ENCODE peak calls at places on chromosomes 6 and 20, in seven cellular contexts. A, G, R, H, J, L and N are unnamed samples.
A peak's percentile ranks its signal among the peaks of the same experiment; 100 is the strongest.

GRCh38 chr6:151763938-151764680 is 43.4 kb upstream of the ESR1 start:
- DNase-seq in J (peak; percentile 56), A (peak; percentile 81), L (peak; percentile 98), R (peak; percentile 88), H (peak; percentile 67), G (peak; percentile 90), N (no peak)

GRCh38 chr20:8082999-8083398 is 49.1 kb upstream of the PLCB1 start:
- DNase-seq in A (no peak), J (no peak), L (no peak), H (no peak), G (no peak), R (no peak), N (no peak)

GRCh38 chr20:2652724-2653510 is 485 bp downstream of the NOP56 start:
- DNase-seq in H (peak; percentile 81), R (no peak), G (peak; percentile 55), J (peak; percentile 23), A (no peak), L (no peak), N (no peak)

GRCh38 chr6:109239918-109240321 is 142.3 kb downstream of the CD164 start:
- DNase-seq in R (no peak), G (no peak), A (no peak), L (no peak), H (no peak), J (no peak), N (no peak)

GRCh38 chr6:20572940-20573339 is 38.7 kb downstream of the CDKAL1 start:
- DNase-seq in A (no peak), G (no peak), L (no peak), H (no peak), J (no peak), R (no peak), N (no peak)

GRCh38 chr6:44563397-44563796 is 175.9 kb downstream of the CDC5L start:
- DNase-seq in A (no peak), R (no peak), G (no peak), J (no peak), L (no peak), H (no peak), N (no peak)

GRCh38 chr6:169530762-169531143 is 171.1 kb downstream of the WDR27 start:
- DNase-seq in L (no peak), H (no peak), A (no peak), G (no peak), R (no peak), J (no peak), N (no peak)

GRCh38 chr20:62769346-62770071 is 26.8 kb upstream of the MRGBP start:
- DNase-seq in H (no peak), A (no peak), G (no peak), J (no peak), R (no peak), L (no peak), N (peak; percentile 81)

GRCh38 chr20:23915844-23916243 is 36.3 kb upstream of the CST5 start:
- DNase-seq in R (no peak), H (no peak), G (no peak), J (no peak), L (no peak), A (no peak), N (no peak)

GRCh38 chr6:19697744-19698290 is 139.4 kb upstream of the ID4 start:
- DNase-seq in L (no peak), G (no peak), R (no peak), A (no peak), J (no peak), H (no peak), N (no peak)

GRCh38 chr6:115882771-115883170 is 177.9 kb downstream of the FRK start:
- DNase-seq in H (no peak), J (no peak), G (no peak), L (no peak), R (no peak), A (no peak), N (no peak)

GRCh38 chr20:3887870-3888614 is 1.1 kb upstream of the PANK2 start:
- DNase-seq in R (no peak), H (no peak), L (no peak), G (peak; percentile 37), A (no peak), J (no peak), N (no peak)

GRCh38 chr20:49901588-49901987 is 13.7 kb downstream of the SPATA2 start:
- DNase-seq in G (no peak), J (no peak), L (no peak), H (no peak), A (no peak), R (no peak), N (peak; percentile 51)

GRCh38 chr20:57433658-57434389 is 42.6 kb downstream of the RBM38 start:
- DNase-seq in A (no peak), R (no peak), H (no peak), J (no peak), G (no peak), L (no peak), N (no peak)

GRCh38 chr6:1617466-1618304 is 8.0 kb downstream of the FOXC1 start:
- DNase-seq in H (no peak), A (no peak), L (no peak), R (no peak), J (no peak), G (no peak), N (no peak)

GRCh38 chr20:18323705-18324104 is 35.4 kb downstream of the ZNF133 start:
- DNase-seq in J (no peak), R (no peak), L (peak; percentile 55), G (no peak), A (no peak), H (no peak), N (no peak)

GRCh38 chr20:50689864-50690263 is 1.5 kb downstream of the RIPOR3 start:
- DNase-seq in G (no peak), R (no peak), L (no peak), H (peak; percentile 82), J (no peak), A (peak; percentile 64), N (no peak)

GRCh38 chr6:33313709-33314514 is at the start of gene TAPBP:
- DNase-seq in G (peak; percentile 74), L (peak; percentile 64), H (peak; percentile 75), J (no peak), R (peak; percentile 61), A (peak; percentile 80), N (no peak)

GRCh38 chr6:42045538-42046460 is 4.5 kb upstream of the TAF8 start:
- DNase-seq in R (peak; percentile 96), G (peak; percentile 91), A (peak; percentile 78), J (no peak), H (no peak), L (peak; percentile 73), N (peak; percentile 98)

GRCh38 chr6:168208854-168209253 is 110.7 kb downstream of the DACT2 start:
- DNase-seq in H (no peak), A (no peak), R (no peak), J (no peak), L (peak; percentile 95), G (no peak), N (no peak)

GRCh38 chr20:45322952-45323383 is 14.9 kb upstream of the MATN4 start:
- DNase-seq in J (no peak), H (no peak), R (peak; percentile 71), G (peak; percentile 63), A (peak; percentile 70), L (no peak), N (no peak)

GRCh38 chr6:105370316-105370715 is 32.6 kb downstream of the PREP start:
- DNase-seq in J (no peak), L (no peak), R (no peak), A (no peak), G (no peak), H (no peak), N (no peak)

GRCh38 chr6:111403388-111403787 is 79.6 kb downstream of the REV3L start:
- DNase-seq in R (no peak), A (no peak), H (no peak), L (no peak), J (no peak), G (no peak), N (no peak)
- TF ChIP-seq CTCF in R (no peak), A (no peak), H (no peak), L (no peak), J (no peak), G (no peak), N (no peak)

DNA sequence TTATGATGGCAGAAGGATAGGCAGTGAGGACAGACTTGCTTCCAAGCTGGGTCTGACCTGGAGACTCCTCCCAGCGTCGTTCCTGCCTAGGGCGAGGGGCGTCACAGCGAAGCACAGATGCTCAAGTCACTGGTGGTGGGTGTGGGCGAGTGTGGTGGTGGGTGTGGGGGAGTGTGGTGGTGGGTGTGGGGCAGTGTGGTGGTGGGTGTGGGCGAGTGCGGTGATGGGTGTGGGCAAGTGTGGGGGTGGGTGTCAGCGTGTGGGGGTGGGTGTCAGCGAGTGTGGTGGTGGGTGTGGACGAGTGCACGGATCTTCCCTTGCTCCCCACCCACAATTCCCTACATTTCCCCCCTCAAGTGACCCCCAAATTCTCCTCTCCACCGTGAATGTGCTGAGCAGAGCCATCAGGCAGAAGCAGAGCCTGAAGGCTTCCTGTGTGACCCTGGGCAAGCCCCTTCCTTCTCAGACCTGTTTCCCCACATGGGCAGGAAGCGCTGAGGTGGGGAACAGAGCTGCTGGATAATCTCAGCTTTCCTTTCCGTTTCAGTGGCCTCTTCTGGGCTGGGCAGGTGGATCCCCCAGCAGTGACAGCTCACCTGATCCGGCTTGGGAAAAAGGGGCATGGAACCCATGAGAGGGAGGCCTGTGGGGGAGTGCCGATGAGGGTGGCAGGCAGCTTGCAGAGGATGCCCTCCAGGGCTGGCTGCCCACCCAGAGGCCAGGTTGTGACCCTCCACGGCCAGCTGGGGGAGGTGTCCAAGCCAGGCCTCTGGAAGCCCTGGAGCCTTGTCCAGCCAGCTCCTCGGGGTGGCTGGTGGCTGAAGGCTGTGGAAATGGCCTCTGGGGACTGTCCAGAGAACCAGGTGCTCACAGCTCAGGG is 42.9 kb downstream of the RSPO4 start:
- DNase-seq in G (no peak), J (no peak), H (peak; percentile 41), R (no peak), L (no peak), A (no peak), N (peak; percentile 83)
- TF ChIP-seq CTCF in G (no peak), J (no peak), H (no peak), R (no peak), L (no peak), A (no peak), N (no peak)

GRCh38 chr6:74409447-74409846 is 713.4 kb downstream of the CD109 start:
- DNase-seq in R (no peak), A (no peak), H (no peak), L (no peak), J (no peak), G (no peak), N (no peak)
- TF ChIP-seq CTCF in R (no peak), A (peak; percentile 28), H (peak; percentile 59), L (peak; percentile 52), J (peak; percentile 64), G (no peak), N (peak; percentile 91)

GRCh38 chr20:37913563-37914366 is 10.8 kb downstream of the VSTM2L start:
- DNase-seq in A (no peak), J (no peak), L (peak; percentile 46), R (no peak), G (no peak), H (peak; percentile 49), N (no peak)

GRCh38 chr20:37915434-37915787 is 12.5 kb downstream of the VSTM2L start:
- DNase-seq in J (no peak), A (no peak), H (no peak), L (peak; percentile 48), G (no peak), R (no peak), N (no peak)

GRCh38 chr20:37915800-37916570 is 13.1 kb downstream of the VSTM2L start:
- DNase-seq in J (no peak), G (no peak), R (no peak), A (no peak), H (peak; percentile 67), L (peak; percentile 65), N (no peak)

GRCh38 chr20:37914367-37914671 is 11.4 kb downstream of the VSTM2L start:
- DNase-seq in H (no peak), G (no peak), R (no peak), J (no peak), L (no peak), A (no peak), N (no peak)

GRCh38 chr20:37914672-37915433 is 11.9 kb downstream of the VSTM2L start:
- DNase-seq in L (peak; percentile 81), G (no peak), H (peak; percentile 82), J (peak; percentile 32), R (no peak), A (no peak), N (no peak)
- TF ChIP-seq CTCF in L (no peak), G (no peak), H (no peak), J (no peak), R (no peak), A (no peak), N (peak; percentile 25)